ENCODE peak calls at places on chromosomes 5 and 9, in eight cellular contexts. V is NCI-H460, K is endothelial cell, J is mesendoderm, A is neural crest cell, F is caudate nucleus, W is cardiac muscle cell, I is mesothelial cell of epicardium. Z is an unnamed sample.

GRCh38 chr5:125446986-125447385 is 700.5 kb upstream of the ZNF608 start:
- DNase-seq in V (no peak), K (no peak), J (no peak), A (no peak), F (no peak), W (no peak), I (no peak), Z (peak)

GRCh38 chr9:91693226-91693625 is 256.8 kb downstream of the ROR2 start:
- DNase-seq in V (no peak), K (no peak), J (peak), A (no peak), F (no peak), W (no peak), I (no peak), Z (peak)

GRCh38 chr9:25418974-25419373 is 259.3 kb downstream of the TUSC1 start:
- DNase-seq in V (no peak), K (no peak), J (no peak), A (no peak), F (no peak), W (no peak), I (no peak), Z (no peak)

GRCh38 chr5:22238047-22238446 is 615.1 kb downstream of the CDH12 start:
- DNase-seq in V (no peak), K (no peak), J (no peak), A (no peak), F (no peak), W (no peak), I (no peak), Z (peak)

GRCh38 chr9:109319072-109319630 is 1.7 kb downstream of the EPB41L4B start:
- DNase-seq in V (no peak), K (peak), J (peak), A (no peak), F (no peak), W (peak), I (no peak), Z (peak)

GRCh38 chr5:34057118-34057517 is 14.1 kb upstream of the C1QTNF3 start:
- DNase-seq in V (no peak), K (no peak), J (no peak), A (no peak), F (no peak), W (no peak), I (no peak), Z (no peak)

GRCh38 chr9:138038244-138038671 is 160.7 kb downstream of the CACNA1B start:
- DNase-seq in V (no peak), K (no peak), J (no peak), A (no peak), F (no peak), W (peak), I (no peak), Z (no peak)

GRCh38 chr9:124180557-124180956 is 77.2 kb upstream of the NEK6 start:
- DNase-seq in V (no peak), K (no peak), J (no peak), A (no peak), F (no peak), W (peak), I (no peak), Z (peak)

GRCh38 chr5:151492729-151493128 is 45.3 kb downstream of the SLC36A1 start:
- DNase-seq in V (no peak), K (no peak), J (peak), A (no peak), F (no peak), W (no peak), I (no peak), Z (no peak)

GRCh38 chr9:84759300-84759750 is 89.8 kb downstream of the NTRK2 start:
- DNase-seq in V (no peak), K (no peak), J (no peak), A (no peak), F (no peak), W (no peak), I (no peak), Z (peak)

GRCh38 chr5:146390469-146390868 is 51.8 kb downstream of the POU4F3 start:
- DNase-seq in V (no peak), K (peak), J (peak), A (no peak), F (no peak), W (no peak), I (no peak), Z (no peak)

GRCh38 chr9:97938081-97938644 is at the start of gene HEMGN:
- DNase-seq in V (no peak), K (no peak), J (no peak), A (no peak), F (no peak), W (no peak), I (no peak), Z (no peak)

GRCh38 chr9:115164511-115164974 is 46.6 kb upstream of the TNC start:
- DNase-seq in V (no peak), K (no peak), J (peak), A (no peak), F (peak), W (no peak), I (no peak), Z (peak)

GRCh38 chr5:112933651-112934365 is 11.8 kb upstream of the REEP5 start:
- DNase-seq in V (no peak), K (no peak), J (no peak), A (no peak), F (no peak), W (no peak), I (no peak), Z (peak)

GRCh38 chr5:174601937-174602336 is 122.4 kb upstream of the MSX2 start:
- DNase-seq in V (no peak), K (no peak), J (peak), A (no peak), F (no peak), W (no peak), I (no peak), Z (no peak)

GRCh38 chr5:159463590-159464321 is 133.5 kb upstream of the IL12B start:
- DNase-seq in V (peak), K (no peak), J (peak), A (no peak), F (no peak), W (no peak), I (no peak), Z (peak)

GRCh38 chr9:20684865-20685696 is 1.0 kb downstream of the FOCAD start:
- DNase-seq in V (peak), K (no peak), J (no peak), A (no peak), F (no peak), W (no peak), I (no peak), Z (peak)

GRCh38 chr9:89806371-89807100 is 201.7 kb downstream of the GADD45G start:
- DNase-seq in V (no peak), K (no peak), J (no peak), A (no peak), F (no peak), W (no peak), I (no peak), Z (no peak)

GRCh38 chr9:76223749-76224340 is 170.4 kb downstream of the RFK start:
- DNase-seq in V (no peak), K (no peak), J (no peak), A (no peak), F (no peak), W (no peak), I (no peak), Z (no peak)

GRCh38 chr5:42828661-42829060 is 17.0 kb upstream of the SELENOP start:
- DNase-seq in V (no peak), K (no peak), J (no peak), A (no peak), F (no peak), W (no peak), I (no peak), Z (no peak)

GRCh38 chr5:40736103-40736875 is 19.5 kb downstream of the TTC33 start:
- DNase-seq in V (peak), K (peak), J (peak), A (no peak), F (no peak), W (peak), I (no peak), Z (peak)

GRCh38 chr5:171310816-171311697 is 2.0 kb downstream of the TLX3 start:
- DNase-seq in V (no peak), K (peak), J (peak), A (peak), F (no peak), W (peak), I (no peak), Z (peak)

GRCh38 chr5:131974956-131975726 is 29.7 kb upstream of the MEIKIN start:
- DNase-seq in V (no peak), K (no peak), J (peak), A (no peak), F (no peak), W (no peak), I (no peak), Z (no peak)

GRCh38 chr5:123460296-123460729 is 37.1 kb upstream of the CEP120 start:
- DNase-seq in V (peak), K (no peak), J (peak), A (no peak), F (no peak), W (no peak), I (no peak), Z (peak)

GRCh38 chr5:129460951-129461815 is 1.1 kb downstream of the ADAMTS19 start:
- DNase-seq in V (peak), K (peak), J (peak), A (peak), F (peak), W (peak), I (peak), Z (peak)

GRCh38 chr9:14733130-14733529 is 10.6 kb upstream of the CER1 start:
- DNase-seq in V (no peak), K (no peak), J (no peak), A (no peak), F (no peak), W (no peak), I (no peak), Z (no peak)

GRCh38 chr9:97767891-97768290 is 70.8 kb upstream of the XPA start:
- DNase-seq in V (no peak), K (no peak), J (no peak), A (no peak), F (no peak), W (no peak), I (no peak), Z (no peak)

GRCh38 chr5:174106997-174107655 is 61.6 kb downstream of the NSG2 start:
- DNase-seq in V (no peak), K (no peak), J (no peak), A (no peak), F (no peak), W (no peak), I (no peak), Z (no peak)

GRCh38 chr5:1538276-1538675 is 14.5 kb upstream of the LPCAT1 start:
- DNase-seq in V (no peak), K (no peak), J (no peak), A (no peak), F (no peak), W (no peak), I (no peak), Z (no peak)

GRCh38 chr5:17426104-17426739 is 71.8 kb upstream of the TAF11L2 start:
- DNase-seq in V (no peak), K (no peak), J (no peak), A (no peak), F (no peak), W (no peak), I (no peak), Z (peak)

GRCh38 chr5:109297900-109298299 is 111.9 kb downstream of the PJA2 start:
- DNase-seq in V (no peak), K (no peak), J (no peak), A (no peak), F (no peak), W (no peak), I (no peak), Z (no peak)

GRCh38 chr5:129767927-129768380 is 20.1 kb downstream of the MINAR2 start:
- DNase-seq in V (peak), K (peak), J (peak), A (peak), F (peak), W (peak), I (peak), Z (peak)

GRCh38 chr9:31824860-31825259 is 559.6 kb upstream of the ACO1 start:
- DNase-seq in V (no peak), K (no peak), J (peak), A (no peak), F (no peak), W (no peak), I (no peak), Z (peak)

Z was measured in NCI-H69.